ENCODE peak calls at places on chromosome 1, in six cellular contexts. Q is H1, W is H9, V is IMR-90, R is mesendoderm, U is neuronal stem cell. O is an unnamed sample.

GRCh38 chr1:226635456-226635941 is 86.9 kb downstream of the STUM start:
- DNase-seq in R (no peak), V (no peak), W (no peak), U (no peak), Q (no peak), O (no peak)

GRCh38 chr1:194252189-194252588 is 1065.8 kb upstream of the B3GALT2 start:
- DNase-seq in V (peak), R (no peak), Q (no peak), W (no peak), U (no peak), O (peak)

GRCh38 chr1:240611619-240612490 is at the start of gene GREM2:
- DNase-seq in Q (no peak), U (peak), V (peak), W (peak), R (peak), O (peak)

GRCh38 chr1:67534627-67535065 is 104.4 kb upstream of the SERBP1 start:
- DNase-seq in W (no peak), Q (no peak), U (no peak), R (no peak), V (peak), O (peak)

GRCh38 chr1:181135815-181136737 is 47.6 kb downstream of the IER5 start:
- DNase-seq in U (no peak), V (peak), Q (no peak), R (no peak), W (no peak), O (peak)

GRCh38 chr1:248243204-248243603 is 12.0 kb downstream of the OR2M4 start:
- DNase-seq in V (peak), R (peak), U (no peak), Q (no peak), W (no peak), O (no peak)

GRCh38 chr1:231045318-231045717 is 5.3 kb upstream of the FAM89A start:
- DNase-seq in Q (no peak), R (no peak), V (no peak), W (no peak), U (no peak), O (no peak)

GRCh38 chr1:74396462-74396861 is 115.9 kb downstream of the LRRC53 start:
- DNase-seq in R (no peak), W (no peak), U (no peak), V (no peak), Q (no peak), O (no peak)

GRCh38 chr1:184160236-184160635 is 108.7 kb downstream of the TSEN15 start:
- DNase-seq in V (peak), W (no peak), Q (no peak), U (no peak), R (peak), O (peak)

GRCh38 chr1:24009406-24009805 is 29.3 kb upstream of the SRSF10 start:
- DNase-seq in U (no peak), V (peak), R (no peak), Q (no peak), W (no peak), O (peak)

GRCh38 chr1:46812065-46812750 is 13.4 kb downstream of the CYP4B1 start:
- DNase-seq in R (no peak), U (no peak), Q (no peak), V (no peak), W (no peak), O (no peak)

GRCh38 chr1:176164014-176164678 is 42.9 kb downstream of the COP1 start:
- DNase-seq in V (no peak), U (no peak), R (no peak), Q (no peak), W (no peak), O (no peak)

GRCh38 chr1:183694035-183694434 is 40.9 kb upstream of the APOBEC4 start:
- DNase-seq in U (no peak), Q (no peak), W (no peak), V (no peak), R (no peak), O (no peak)

GRCh38 chr1:209839875-209840491 is 12.2 kb downstream of the UTP25 start:
- DNase-seq in U (no peak), W (no peak), R (peak), Q (no peak), V (peak), O (peak)

GRCh38 chr1:180939706-180940094 is 27.0 kb downstream of the KIAA1614 start:
- DNase-seq in U (no peak), W (no peak), R (no peak), V (no peak), Q (no peak), O (no peak)

GRCh38 chr1:43622471-43622870 is 27.5 kb upstream of the KDM4A start:
- DNase-seq in W (no peak), V (peak), Q (no peak), R (no peak), U (no peak), O (no peak)

GRCh38 chr1:114349891-114350605 is 161.0 kb downstream of the TRIM33 start:
- DNase-seq in W (no peak), U (no peak), Q (no peak), V (no peak), R (no peak), O (no peak)

GRCh38 chr1:186139706-186140105 is 235.3 kb downstream of the TPR start:
- DNase-seq in Q (no peak), W (no peak), V (peak), U (no peak), R (no peak), O (no peak)

GRCh38 chr1:232905324-232906034 is 44.9 kb upstream of the NTPCR start:
- DNase-seq in R (peak), Q (no peak), U (no peak), W (no peak), V (peak), O (peak)

GRCh38 chr1:232793944-232794343 is 11.3 kb upstream of the MAP10 start:
- DNase-seq in V (peak), U (no peak), Q (no peak), R (no peak), W (no peak), O (peak)

GRCh38 chr1:24047101-24047459 is 64.9 kb downstream of the MYOM3 start:
- DNase-seq in R (peak), V (peak), Q (no peak), W (no peak), U (no peak), O (no peak)

DNA sequence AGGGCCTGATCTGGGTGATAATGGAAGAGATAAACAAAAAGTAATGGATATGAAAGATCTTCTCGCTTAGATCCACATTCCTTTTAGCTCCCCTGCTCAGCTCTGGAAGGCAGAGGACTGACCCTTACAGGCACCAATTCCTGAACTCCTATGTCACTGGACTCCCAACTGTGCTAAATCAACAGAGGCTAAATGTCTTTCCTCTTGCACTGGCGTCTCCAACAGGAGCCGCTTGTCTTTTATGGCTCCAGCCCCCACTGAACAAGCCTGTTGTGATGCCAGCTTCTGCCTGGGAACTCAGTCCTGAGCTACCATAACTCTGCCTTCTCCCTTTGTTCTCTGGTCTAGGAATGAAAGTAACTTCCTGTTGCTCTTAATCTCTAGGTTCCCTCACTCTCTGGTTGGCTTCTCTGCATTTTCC is 142.1 kb upstream of the COL11A1 start:
- DNase-seq in U (peak), V (peak), R (peak), Q (peak), W (peak), O (peak)
- H2BK15ac ChIP-seq in U (no peak), V (peak), R (no peak), Q (no peak), W (no peak), O (no peak)

GRCh38 chr1:35592991-35593769 is 20.1 kb downstream of the TFAP2E start:
- DNase-seq in U (no peak), Q (no peak), V (no peak), W (no peak), R (no peak), O (no peak)

GRCh38 chr1:35591211-35591610 is 18.1 kb downstream of the TFAP2E start:
- DNase-seq in U (no peak), R (no peak), Q (no peak), W (no peak), V (no peak), O (no peak)

GRCh38 chr1:35595684-35596083 is 22.6 kb downstream of the TFAP2E start:
- DNase-seq in V (no peak), R (no peak), Q (no peak), W (no peak), U (no peak), O (no peak)

GRCh38 chr1:35590476-35591040 is 17.4 kb downstream of the TFAP2E start:
- DNase-seq in R (no peak), U (no peak), W (no peak), V (no peak), Q (no peak), O (no peak)

DNA sequence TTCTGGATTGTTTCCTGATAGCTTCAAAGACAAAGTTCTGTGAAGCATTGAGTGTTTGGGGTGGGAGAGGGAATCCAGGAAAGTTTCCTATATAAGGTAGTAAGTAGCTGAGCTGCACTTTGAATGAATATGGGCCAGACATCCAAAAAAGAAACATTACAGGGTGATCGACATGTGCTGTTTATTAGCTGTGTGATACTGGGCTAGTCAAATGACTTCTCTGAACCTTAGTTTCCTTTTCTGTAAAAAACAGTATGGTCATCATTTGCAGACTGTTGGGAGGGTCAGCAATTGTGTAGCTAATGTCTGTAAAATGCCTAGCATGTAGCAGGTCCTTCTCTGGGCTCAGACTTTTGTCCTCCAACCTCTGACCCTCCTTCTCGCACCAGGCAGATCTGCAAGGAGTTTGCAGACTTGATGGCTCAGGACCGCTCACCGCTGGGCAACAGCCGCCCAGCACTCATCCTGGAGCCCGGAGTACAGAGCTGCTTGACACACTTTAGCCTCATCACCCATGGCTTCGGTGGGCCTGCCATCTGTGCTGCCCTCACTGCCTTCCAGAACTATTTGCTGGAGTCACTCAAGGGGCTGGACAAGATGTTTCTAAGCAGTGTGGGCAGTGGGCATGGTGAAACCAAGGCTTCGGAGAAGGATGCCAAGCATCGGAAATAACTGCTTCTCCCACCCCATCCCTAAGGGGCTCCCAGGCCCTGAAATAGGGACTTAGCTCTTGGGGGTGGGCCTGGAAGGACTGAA is 21.1 kb downstream of the TFAP2E start:
- DNase-seq in W (no peak), U (no peak), Q (no peak), V (no peak), R (no peak), O (no peak)
- H2BK15ac ChIP-seq in W (no peak), U (no peak), Q (no peak), V (no peak), R (no peak), O (no peak)

GRCh38 chr1:155018617-155019348 is 14.8 kb downstream of the DCST2 start:
- DNase-seq in W (no peak), U (peak), R (no peak), V (no peak), Q (no peak), O (peak)
- H2BK15ac ChIP-seq in W (no peak), U (no peak), R (no peak), V (peak), Q (no peak), O (no peak)

GRCh38 chr1:7187121-7187510 is 401.9 kb downstream of the CAMTA1 start:
- DNase-seq in Q (no peak), V (no peak), W (no peak), U (no peak), R (no peak), O (no peak)

GRCh38 chr1:7190261-7190660 is 405.0 kb downstream of the CAMTA1 start:
- DNase-seq in R (no peak), Q (no peak), V (no peak), U (no peak), W (no peak), O (no peak)

GRCh38 chr1:7186382-7187120 is 401.3 kb downstream of the CAMTA1 start:
- DNase-seq in Q (no peak), R (no peak), U (no peak), W (no peak), V (no peak), O (no peak)

DNA sequence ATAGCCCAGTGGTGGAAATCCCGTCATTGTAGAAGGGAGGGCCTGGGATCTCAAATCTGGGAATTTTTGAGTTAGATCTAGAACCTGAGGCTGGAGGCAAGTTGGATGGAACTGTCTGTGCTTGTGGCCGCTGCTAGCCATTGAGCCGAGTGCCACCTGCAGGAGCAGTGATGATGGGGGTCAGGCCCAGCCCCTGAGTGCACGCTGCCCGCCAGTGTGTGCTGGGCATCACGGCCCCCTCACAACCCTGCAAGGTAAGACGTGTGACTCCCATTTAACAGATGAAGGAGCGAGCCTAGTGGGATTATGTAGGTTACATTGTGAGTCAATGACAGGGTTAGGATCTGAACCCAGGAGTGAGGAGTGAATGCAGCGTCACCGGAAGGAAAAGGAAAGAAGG is 407.2 kb downstream of the CAMTA1 start:
- DNase-seq in U (no peak), V (no peak), W (no peak), Q (no peak), R (no peak), O (no peak)
- H2BK15ac ChIP-seq in U (no peak), V (no peak), W (no peak), Q (no peak), R (no peak), O (no peak)

DNA sequence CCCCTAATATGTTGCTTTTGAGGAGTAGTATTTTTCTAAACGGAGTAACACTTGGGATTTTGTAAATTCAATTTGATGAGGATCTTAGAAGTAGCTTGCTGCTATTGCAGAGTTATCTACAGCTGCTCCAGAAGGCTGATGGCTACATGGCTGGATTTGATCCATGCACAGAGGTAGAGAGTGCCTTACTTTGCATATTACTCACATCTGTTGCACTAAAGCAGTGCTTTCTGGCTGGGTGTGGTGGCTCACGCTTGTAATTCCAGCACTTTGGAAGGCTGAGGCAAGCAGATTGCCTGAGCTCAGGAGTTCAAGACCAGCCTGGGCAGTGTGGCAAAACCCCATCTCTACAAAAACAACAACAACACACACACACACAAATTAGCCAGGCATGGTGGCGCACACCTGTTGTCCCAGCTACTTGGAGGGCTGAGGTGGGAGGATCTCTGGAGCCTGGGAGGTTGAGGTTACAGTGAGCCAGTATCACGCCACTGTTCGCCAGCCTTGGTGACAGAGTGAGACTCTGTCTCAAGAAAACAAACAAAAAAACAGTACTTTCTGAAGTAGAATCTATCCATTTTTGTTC is 24.6 kb downstream of the RALGPS2 start:
- DNase-seq in R (no peak), V (no peak), Q (no peak), U (no peak), W (no peak), O (no peak)
- H2BK15ac ChIP-seq in R (no peak), V (no peak), Q (no peak), U (no peak), W (no peak), O (no peak)

DNA sequence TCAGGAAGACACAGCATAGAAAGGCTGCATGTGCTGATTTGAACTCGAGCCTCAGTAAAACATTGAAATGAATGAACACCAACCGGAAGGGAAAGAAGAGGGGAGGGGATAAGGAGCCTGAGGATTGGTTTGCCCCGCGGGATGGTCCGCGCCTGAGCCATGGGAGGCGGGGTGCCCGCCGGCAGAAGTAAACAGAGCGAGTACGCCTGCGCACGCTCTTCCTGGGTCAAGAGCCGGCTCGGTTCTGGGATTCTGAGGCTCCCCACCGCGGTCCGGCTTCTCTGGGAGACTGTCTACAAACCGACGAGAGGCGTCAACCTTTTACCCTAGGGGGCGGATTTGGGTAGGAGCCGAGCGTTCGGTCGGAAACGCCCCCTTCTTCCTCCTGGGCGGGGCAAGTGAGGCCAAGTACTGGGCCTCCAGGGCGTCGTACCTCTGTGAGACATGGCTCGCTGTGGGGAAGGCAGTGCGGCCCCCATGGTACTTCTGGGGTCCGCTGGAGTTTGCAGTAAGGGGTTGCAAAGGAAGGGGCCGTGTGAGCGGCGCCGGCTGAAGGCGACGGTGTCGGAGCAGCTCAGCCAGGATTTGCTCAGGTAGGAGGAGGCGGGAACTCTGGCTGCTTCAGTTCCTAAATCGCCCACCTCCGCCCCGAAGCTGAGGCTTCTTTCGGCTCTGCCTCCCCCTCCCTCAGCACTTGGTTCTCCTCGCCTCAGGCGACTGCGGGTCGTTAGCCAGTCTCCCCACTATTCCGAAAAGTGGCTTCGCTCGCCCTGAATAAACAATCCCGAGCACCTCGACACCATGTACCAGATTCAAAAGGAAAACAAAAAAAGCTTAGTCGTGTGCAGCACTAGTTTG is at the start of gene BTBD8:
- DNase-seq in U (peak), Q (peak), R (peak), W (peak), V (peak), O (peak)
- H2BK15ac ChIP-seq in U (peak), Q (no peak), R (no peak), W (peak), V (peak), O (no peak)

GRCh38 chr1:64055310-64055709 is 148.1 kb upstream of the UBE2U start:
- DNase-seq in Q (no peak), W (no peak), V (no peak), R (no peak), U (no peak), O (no peak)
- H2BK15ac ChIP-seq in Q (no peak), W (no peak), V (no peak), R (no peak), U (no peak), O (no peak)

O was measured in mesenchymal stem cell.